ENCODE peak calls at places on chromosomes 7 and 10, in nine cellular contexts. One of them, this sample, is unnamed. For H3K4me1, the result is how much of the 10 kb centered on the place peaks cover.

GRCh38 chr7:7681191-7681935 is 37.0 kb downstream of the RPA3 start:
- DNase-seq in PC-3: peak
- DNase-seq in OCI-LY7: peak
- DNase-seq in neural progenitor cell: peak
- DNase-seq in GM23248: peak
- DNase-seq in SK-N-SH: peak
- DNase-seq in HCT116: peak
- DNase-seq in GM23338: peak
- DNase-seq in MM.1S: peak
- DNase-seq in this sample: peak

GRCh38 chr7:13279854-13280435 is 592.5 kb downstream of the ARL4A start:
- DNase-seq in PC-3: peak
- DNase-seq in OCI-LY7: peak
- DNase-seq in neural progenitor cell: peak
- DNase-seq in GM23248: peak
- DNase-seq in SK-N-SH: peak
- DNase-seq in HCT116: peak
- DNase-seq in GM23338: peak
- DNase-seq in MM.1S: peak
- DNase-seq in this sample: peak

GRCh38 chr7:29413511-29414178 is 150.0 kb upstream of the PRR15 start:
- DNase-seq in PC-3: peak
- DNase-seq in OCI-LY7: no peak
- DNase-seq in neural progenitor cell: no peak
- DNase-seq in GM23248: no peak
- DNase-seq in SK-N-SH: no peak
- DNase-seq in HCT116: no peak
- DNase-seq in GM23338: no peak
- DNase-seq in MM.1S: no peak
- DNase-seq in this sample: no peak

GRCh38 chr10:5932345-5932744 is 42.3 kb downstream of the FBH1 start:
- DNase-seq in PC-3: no peak
- DNase-seq in OCI-LY7: no peak
- DNase-seq in neural progenitor cell: no peak
- DNase-seq in GM23248: no peak
- DNase-seq in SK-N-SH: no peak
- DNase-seq in HCT116: no peak
- DNase-seq in GM23338: no peak
- DNase-seq in MM.1S: no peak
- DNase-seq in this sample: no peak

GRCh38 chr7:89003619-89003956 is 208.1 kb upstream of the TEX47 start:
- DNase-seq in PC-3: no peak
- DNase-seq in OCI-LY7: no peak
- DNase-seq in neural progenitor cell: no peak
- DNase-seq in GM23248: no peak
- DNase-seq in SK-N-SH: no peak
- DNase-seq in HCT116: no peak
- DNase-seq in GM23338: no peak
- DNase-seq in MM.1S: peak
- DNase-seq in this sample: no peak

GRCh38 chr7:141698247-141699015 is 3.5 kb downstream of the DENND11 start:
- DNase-seq in PC-3: no peak
- DNase-seq in OCI-LY7: no peak
- DNase-seq in neural progenitor cell: no peak
- DNase-seq in GM23248: no peak
- DNase-seq in SK-N-SH: no peak
- DNase-seq in HCT116: no peak
- DNase-seq in GM23338: no peak
- DNase-seq in MM.1S: no peak
- DNase-seq in this sample: no peak

GRCh38 chr10:71080381-71081228 is 131.8 kb upstream of the UNC5B start:
- DNase-seq in PC-3: no peak
- DNase-seq in OCI-LY7: no peak
- DNase-seq in neural progenitor cell: peak
- DNase-seq in GM23248: no peak
- DNase-seq in SK-N-SH: no peak
- DNase-seq in HCT116: no peak
- DNase-seq in GM23338: no peak
- DNase-seq in MM.1S: no peak
- DNase-seq in this sample: no peak

GRCh38 chr7:153887756-153888591 is 164.2 kb upstream of the DPP6 start:
- DNase-seq in PC-3: no peak
- DNase-seq in OCI-LY7: no peak
- DNase-seq in neural progenitor cell: peak
- DNase-seq in GM23248: no peak
- DNase-seq in SK-N-SH: peak
- DNase-seq in HCT116: no peak
- DNase-seq in GM23338: no peak
- DNase-seq in MM.1S: no peak
- DNase-seq in this sample: no peak

GRCh38 chr7:12715372-12716133 is 28.1 kb downstream of the ARL4A start:
- DNase-seq in PC-3: peak
- DNase-seq in OCI-LY7: no peak
- DNase-seq in neural progenitor cell: peak
- DNase-seq in GM23248: peak
- DNase-seq in SK-N-SH: no peak
- DNase-seq in HCT116: peak
- DNase-seq in GM23338: peak
- DNase-seq in MM.1S: no peak
- DNase-seq in this sample: peak

GRCh38 chr7:15937571-15937970 is 251.1 kb upstream of the MEOX2 start:
- DNase-seq in PC-3: no peak
- DNase-seq in OCI-LY7: no peak
- DNase-seq in neural progenitor cell: no peak
- DNase-seq in GM23248: no peak
- DNase-seq in SK-N-SH: no peak
- DNase-seq in HCT116: no peak
- DNase-seq in GM23338: no peak
- DNase-seq in MM.1S: no peak
- DNase-seq in this sample: no peak

GRCh38 chr7:123647106-123647730 is 8.4 kb upstream of the LMOD2 start:
- DNase-seq in PC-3: peak
- DNase-seq in OCI-LY7: no peak
- DNase-seq in neural progenitor cell: no peak
- DNase-seq in GM23248: peak
- DNase-seq in SK-N-SH: no peak
- DNase-seq in HCT116: no peak
- DNase-seq in GM23338: no peak
- DNase-seq in MM.1S: no peak
- DNase-seq in this sample: no peak

GRCh38 chr7:123650595-123650994 is 5.1 kb upstream of the LMOD2 start:
- DNase-seq in PC-3: no peak
- DNase-seq in OCI-LY7: no peak
- DNase-seq in neural progenitor cell: no peak
- DNase-seq in GM23248: no peak
- DNase-seq in SK-N-SH: peak
- DNase-seq in HCT116: no peak
- DNase-seq in GM23338: no peak
- DNase-seq in MM.1S: no peak
- DNase-seq in this sample: no peak

GRCh38 chr7:123652406-123652805 is 3.3 kb upstream of the LMOD2 start:
- DNase-seq in PC-3: no peak
- DNase-seq in OCI-LY7: no peak
- DNase-seq in neural progenitor cell: no peak
- DNase-seq in GM23248: no peak
- DNase-seq in SK-N-SH: no peak
- DNase-seq in HCT116: no peak
- DNase-seq in GM23338: no peak
- DNase-seq in MM.1S: no peak
- DNase-seq in this sample: no peak

GRCh38 chr7:123653162-123653561 is 2.5 kb upstream of the LMOD2 start:
- DNase-seq in PC-3: no peak
- DNase-seq in OCI-LY7: no peak
- DNase-seq in neural progenitor cell: no peak
- DNase-seq in GM23248: no peak
- DNase-seq in SK-N-SH: no peak
- DNase-seq in HCT116: no peak
- DNase-seq in GM23338: no peak
- DNase-seq in MM.1S: no peak
- DNase-seq in this sample: no peak

GRCh38 chr7:123649956-123650355 is 5.7 kb upstream of the LMOD2 start:
- DNase-seq in PC-3: peak
- DNase-seq in OCI-LY7: no peak
- DNase-seq in neural progenitor cell: no peak
- DNase-seq in GM23248: peak
- DNase-seq in SK-N-SH: no peak
- DNase-seq in HCT116: no peak
- DNase-seq in GM23338: no peak
- DNase-seq in MM.1S: no peak
- DNase-seq in this sample: no peak
- TF ChIP-seq EZH2phosphoT487 in PC-3: no peak
- TF ChIP-seq EZH2phosphoT487 in OCI-LY7: no peak
- TF ChIP-seq EZH2phosphoT487 in neural progenitor cell: no peak
- TF ChIP-seq EZH2phosphoT487 in GM23248: no peak
- TF ChIP-seq EZH2phosphoT487 in SK-N-SH: no peak
- TF ChIP-seq EZH2phosphoT487 in HCT116: no peak
- TF ChIP-seq EZH2phosphoT487 in GM23338: no peak
- TF ChIP-seq EZH2phosphoT487 in MM.1S: no peak
- TF ChIP-seq EZH2phosphoT487 in this sample: no peak

DNA sequence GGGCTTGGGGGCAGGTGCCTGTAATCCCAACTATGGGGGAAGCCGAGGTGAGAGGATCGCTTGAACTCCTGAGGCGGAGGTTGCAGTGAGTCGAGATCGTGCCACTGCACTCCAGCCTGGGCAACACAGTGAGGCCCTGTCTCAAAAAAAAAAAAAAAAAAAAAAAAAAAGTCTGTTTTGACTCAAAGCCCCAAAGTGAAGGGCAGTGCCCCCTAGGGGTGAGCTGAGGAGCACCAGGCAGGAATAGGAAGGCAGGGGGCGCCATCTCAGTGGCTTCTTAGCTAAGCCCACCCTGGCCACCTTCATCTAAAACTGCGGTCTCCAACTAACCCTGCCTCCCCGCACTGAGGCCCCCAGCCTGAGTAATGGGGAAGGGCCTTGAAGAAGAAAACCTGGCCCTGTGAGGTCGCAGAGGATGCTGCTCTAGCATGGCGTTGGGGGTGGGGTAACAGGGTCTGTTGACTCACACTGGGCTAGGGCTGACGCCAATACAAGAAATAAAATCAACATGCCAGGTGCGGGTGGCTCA is 9.8 kb downstream of the PODXL start:
- DNase-seq in PC-3: peak
- DNase-seq in OCI-LY7: peak
- DNase-seq in neural progenitor cell: peak
- DNase-seq in GM23248: peak
- DNase-seq in SK-N-SH: peak
- DNase-seq in HCT116: no peak
- DNase-seq in GM23338: peak
- DNase-seq in MM.1S: no peak
- DNase-seq in this sample: no peak
- H3K4me1 ChIP-seq in PC-3: under half
- H3K4me1 ChIP-seq in OCI-LY7: under half
- H3K4me1 ChIP-seq in neural progenitor cell: under half
- H3K4me1 ChIP-seq in GM23248: under half
- H3K4me1 ChIP-seq in SK-N-SH: under half
- H3K4me1 ChIP-seq in HCT116: half or more
- H3K4me1 ChIP-seq in GM23338: half or more
- H3K4me1 ChIP-seq in MM.1S: under half
- H3K4me1 ChIP-seq in this sample: under half

DNA sequence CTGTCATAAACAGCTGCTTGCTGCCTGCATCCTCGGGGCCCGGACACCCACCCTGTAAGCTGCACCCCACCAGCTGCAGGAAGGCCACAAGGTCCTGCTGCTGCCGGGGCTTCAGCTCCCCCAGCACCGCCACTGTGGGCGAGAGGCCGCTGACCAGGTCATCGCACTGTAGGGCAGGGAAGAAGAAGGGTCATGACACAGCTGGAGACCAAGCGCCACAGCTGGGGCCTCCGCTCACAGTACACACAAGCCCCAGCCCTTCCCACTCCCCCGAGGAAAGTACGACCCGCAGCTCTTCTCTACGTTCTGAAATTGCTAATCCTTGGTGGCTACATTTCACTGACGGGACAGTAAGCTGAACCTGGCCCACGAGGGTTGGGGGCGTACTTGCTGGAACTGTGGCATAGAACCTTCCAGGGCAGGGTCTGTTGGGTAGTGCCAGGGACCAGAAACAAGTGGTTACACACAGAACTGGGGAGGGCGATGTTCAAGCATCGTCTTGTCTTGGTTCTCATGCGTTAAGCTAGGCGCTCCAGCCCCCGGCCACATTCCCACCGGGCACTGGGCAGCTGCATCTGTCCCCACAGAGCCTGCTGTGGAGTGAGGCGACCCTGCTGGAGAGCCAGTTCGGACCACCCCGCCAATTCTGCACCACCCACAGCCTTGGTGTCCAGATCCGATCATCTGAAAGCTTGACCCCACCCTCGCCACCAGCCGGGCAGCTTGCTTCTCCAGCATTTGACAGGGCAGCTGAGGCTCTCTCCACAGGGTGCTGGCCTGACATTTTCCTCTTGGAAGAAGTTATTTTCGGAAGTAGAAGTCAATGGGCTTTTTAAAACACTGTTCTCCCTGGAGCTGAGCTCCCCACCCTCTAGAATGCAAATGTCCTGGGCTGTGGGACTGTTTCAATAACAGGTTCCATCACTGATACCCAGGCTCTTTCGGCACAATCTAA is 50.8 kb downstream of the GSDME start:
- DNase-seq in PC-3: no peak
- DNase-seq in OCI-LY7: no peak
- DNase-seq in neural progenitor cell: no peak
- DNase-seq in GM23248: no peak
- DNase-seq in SK-N-SH: no peak
- DNase-seq in HCT116: no peak
- DNase-seq in GM23338: no peak
- DNase-seq in MM.1S: no peak
- DNase-seq in this sample: no peak
- TF ChIP-seq EZH2phosphoT487 in PC-3: no peak
- TF ChIP-seq EZH2phosphoT487 in OCI-LY7: no peak
- TF ChIP-seq EZH2phosphoT487 in neural progenitor cell: no peak
- TF ChIP-seq EZH2phosphoT487 in GM23248: no peak
- TF ChIP-seq EZH2phosphoT487 in SK-N-SH: no peak
- TF ChIP-seq EZH2phosphoT487 in HCT116: no peak
- TF ChIP-seq EZH2phosphoT487 in GM23338: no peak
- TF ChIP-seq EZH2phosphoT487 in MM.1S: no peak
- TF ChIP-seq EZH2phosphoT487 in this sample: no peak

DNA sequence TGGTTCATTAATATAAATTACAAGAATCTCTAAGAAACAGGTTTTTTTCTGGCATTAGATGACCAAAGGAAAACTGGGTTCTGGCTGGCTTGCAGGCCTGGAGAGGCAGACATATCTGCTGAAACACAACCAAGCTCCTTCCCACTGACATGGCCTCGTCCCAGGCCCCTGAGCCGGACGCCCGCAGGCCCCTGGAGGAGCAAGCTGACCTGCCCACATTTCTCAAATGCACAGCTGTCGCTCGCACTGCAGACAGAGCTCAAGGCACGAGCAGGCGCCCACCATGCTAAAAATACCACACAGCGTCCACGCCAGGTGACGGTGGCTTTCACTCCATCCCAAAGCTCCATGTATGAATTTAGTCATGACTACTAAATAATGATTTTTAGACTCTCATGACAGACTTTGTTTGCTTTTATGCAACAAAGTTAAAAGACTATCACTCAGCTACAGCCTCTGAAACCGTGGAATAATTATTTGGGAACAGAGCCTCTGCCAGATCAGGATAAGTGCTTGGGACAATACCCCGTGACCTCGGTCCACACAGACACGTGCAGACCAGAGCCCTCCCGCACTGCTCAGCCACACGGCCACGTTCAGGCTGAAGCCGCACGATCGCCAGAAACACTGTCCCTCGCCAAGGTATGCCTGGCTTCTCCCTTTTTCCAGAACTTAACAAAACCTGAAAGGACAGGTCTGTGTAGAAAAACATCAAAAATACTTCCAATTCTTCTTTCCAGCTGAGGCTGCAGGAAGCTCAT is 71.1 kb downstream of the DIP2C start:
- DNase-seq in PC-3: no peak
- DNase-seq in OCI-LY7: no peak
- DNase-seq in neural progenitor cell: no peak
- DNase-seq in GM23248: no peak
- DNase-seq in SK-N-SH: no peak
- DNase-seq in HCT116: no peak
- DNase-seq in GM23338: no peak
- DNase-seq in MM.1S: no peak
- DNase-seq in this sample: no peak
- H3K4me1 ChIP-seq in PC-3: under half
- H3K4me1 ChIP-seq in OCI-LY7: under half
- H3K4me1 ChIP-seq in neural progenitor cell: under half
- H3K4me1 ChIP-seq in GM23248: under half
- H3K4me1 ChIP-seq in SK-N-SH: under half
- H3K4me1 ChIP-seq in HCT116: under half
- H3K4me1 ChIP-seq in GM23338: under half
- H3K4me1 ChIP-seq in MM.1S: under half
- H3K4me1 ChIP-seq in this sample: under half

This sample was measured in hepatocyte.